ENCODE peak calls at places on chromosomes 7 and 10, in seven cellular contexts. H is hepatocyte, I is GM10248, R is mesothelial cell of epicardium, Z is ovary, W is mammary epithelial cell, X is colonic mucosa. L is an unnamed sample.
A peak's percentile ranks its signal among the peaks of the same experiment; 100 is the strongest.

GRCh38 chr10:5854178-5854570 is 35.5 kb downstream of the ANKRD16 start:
- DNase-seq in H (no peak), I (no peak), R (no peak), Z (no peak), W (no peak), X (no peak), L (no peak)

GRCh38 chr7:111159426-111159825 is 68.5 kb downstream of the LRRN3 start:
- DNase-seq in H (no peak), I (no peak), R (no peak), Z (no peak), W (peak; percentile 35), X (no peak), L (peak; percentile 36)

GRCh38 chr10:46327685-46328084 is 40.9 kb downstream of the ANTXRL start:
- DNase-seq in H (no peak), I (no peak), R (no peak), Z (no peak), W (no peak), X (no peak), L (no peak)

GRCh38 chr7:117296066-117296465 is 26.8 kb downstream of the WNT2 start:
- DNase-seq in H (no peak), I (no peak), R (no peak), Z (no peak), W (peak; percentile 42), X (no peak), L (no peak)

GRCh38 chr10:119211176-119211575 is 3.8 kb downstream of the GRK5 start:
- DNase-seq in H (no peak), I (no peak), R (no peak), Z (no peak), W (no peak), X (no peak), L (peak; percentile 32)

GRCh38 chr7:55569797-55570196 is 2.5 kb downstream of the VOPP1 start:
- DNase-seq in H (no peak), I (no peak), R (peak; percentile 28), Z (no peak), W (no peak), X (no peak), L (no peak)

GRCh38 chr10:61943699-61944444 is 42.4 kb downstream of the ARID5B start:
- DNase-seq in H (no peak), I (peak; percentile 27), R (no peak), Z (no peak), W (peak; percentile 59), X (no peak), L (peak; percentile 51)

GRCh38 chr10:124669141-124669823 is 74.9 kb downstream of the FAM53B start:
- DNase-seq in H (no peak), I (no peak), R (no peak), Z (no peak), W (no peak), X (no peak), L (no peak)

GRCh38 chr7:30596043-30596641 is 1.5 kb downstream of the GARS1 start:
- DNase-seq in H (peak; percentile 36), I (no peak), R (no peak), Z (no peak), W (peak; percentile 33), X (peak; percentile 51), L (peak; percentile 60)

GRCh38 chr10:71263376-71263775 is 51.0 kb downstream of the UNC5B start:
- DNase-seq in H (no peak), I (no peak), R (no peak), Z (no peak), W (no peak), X (no peak), L (no peak)

GRCh38 chr7:18889436-18889835 is 228.0 kb downstream of the TWIST1 start:
- DNase-seq in H (no peak), I (no peak), R (no peak), Z (no peak), W (no peak), X (no peak), L (peak; percentile 22)

GRCh38 chr7:98223351-98223897 is 12.2 kb downstream of the BHLHA15 start:
- DNase-seq in H (no peak), I (no peak), R (no peak), Z (no peak), W (no peak), X (no peak), L (no peak)
- TF ChIP-seq CTCF in H (no peak), I (no peak), R (no peak), Z (no peak), W (no peak), X (no peak), L (no peak)

GRCh38 chr10:11140963-11141362 is 123.3 kb downstream of the CELF2 start:
- DNase-seq in H (no peak), I (no peak), R (no peak), Z (no peak), W (no peak), X (no peak), L (no peak)
- TF ChIP-seq CTCF in H (no peak), I (no peak), R (no peak), Z (no peak), W (no peak), X (no peak), L (no peak)

GRCh38 chr10:96321822-96322221 is 17.6 kb downstream of the DNTT start:
- DNase-seq in H (no peak), I (no peak), R (no peak), Z (no peak), W (no peak), X (no peak), L (no peak)

GRCh38 chr10:96322275-96322674 is 18.0 kb downstream of the DNTT start:
- DNase-seq in H (no peak), I (no peak), R (no peak), Z (no peak), W (no peak), X (no peak), L (no peak)

GRCh38 chr10:96313348-96313747 is 9.1 kb downstream of the DNTT start:
- DNase-seq in H (no peak), I (no peak), R (no peak), Z (no peak), W (no peak), X (no peak), L (no peak)

GRCh38 chr10:96319754-96320514 is 15.7 kb downstream of the DNTT start:
- DNase-seq in H (no peak), I (no peak), R (no peak), Z (no peak), W (no peak), X (no peak), L (no peak)

DNA sequence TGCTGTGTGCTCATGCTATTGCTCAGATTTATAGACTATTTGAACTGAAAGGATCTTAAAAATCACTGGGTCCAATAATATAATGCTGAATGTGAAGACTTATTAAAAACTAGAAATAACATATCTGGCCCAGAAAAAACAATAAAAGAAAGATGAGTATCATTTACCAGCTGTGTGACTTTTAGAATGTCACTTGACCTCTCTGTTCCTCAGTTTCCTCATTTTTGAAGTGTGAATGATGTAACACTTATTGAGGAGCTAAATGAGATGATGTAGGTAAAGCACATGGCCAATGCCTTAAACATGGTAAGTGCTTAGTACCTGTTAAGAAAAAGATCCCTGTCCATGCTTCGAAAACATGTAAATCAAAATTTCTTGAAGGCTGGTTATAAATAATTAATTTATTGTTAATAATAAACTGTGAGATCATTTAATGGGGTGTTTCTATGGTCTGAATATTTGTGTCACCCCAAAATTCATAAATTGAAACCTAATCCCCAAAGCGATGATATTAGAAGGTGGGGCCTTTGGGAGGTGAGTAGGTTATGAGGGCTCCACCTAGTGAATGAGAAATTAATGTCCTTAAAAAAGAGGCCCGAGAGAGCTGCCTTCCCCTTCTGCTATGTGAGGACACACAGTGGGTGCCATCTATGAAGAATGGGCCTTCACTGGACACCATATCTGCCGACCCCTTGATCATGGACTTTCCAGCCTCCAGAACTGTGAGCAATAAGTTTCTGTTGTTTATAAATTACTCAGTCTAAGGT is 13.0 kb downstream of the DNTT start:
- DNase-seq in H (no peak), I (no peak), R (no peak), Z (no peak), W (no peak), X (no peak), L (no peak)
- TF ChIP-seq CTCF in H (no peak), I (no peak), R (no peak), Z (no peak), W (no peak), X (no peak), L (no peak)

DNA sequence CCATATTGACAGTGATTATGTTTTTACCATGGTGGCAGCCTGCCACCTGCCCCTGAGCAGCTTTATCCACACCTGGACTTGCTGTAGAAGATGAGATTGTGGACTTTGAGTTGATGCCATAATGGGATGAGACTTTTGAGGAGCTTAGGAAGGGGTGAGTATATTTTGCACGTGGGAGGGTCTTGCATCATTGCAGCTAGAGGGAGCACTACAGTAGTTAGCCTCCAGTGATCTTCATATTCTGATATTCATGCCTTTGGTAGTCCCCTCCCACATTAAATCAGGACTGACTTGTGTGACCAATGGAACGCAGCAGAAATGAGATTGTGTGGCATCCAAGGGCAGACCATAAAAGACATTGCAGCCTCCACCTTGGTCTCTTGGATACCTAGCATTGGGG is 18.2 kb upstream of the COL13A1 start:
- DNase-seq in H (no peak), I (no peak), R (no peak), Z (no peak), W (no peak), X (no peak), L (no peak)
- TF ChIP-seq CTCF in H (no peak), I (no peak), R (no peak), Z (no peak), W (no peak), X (no peak), L (no peak)

DNA sequence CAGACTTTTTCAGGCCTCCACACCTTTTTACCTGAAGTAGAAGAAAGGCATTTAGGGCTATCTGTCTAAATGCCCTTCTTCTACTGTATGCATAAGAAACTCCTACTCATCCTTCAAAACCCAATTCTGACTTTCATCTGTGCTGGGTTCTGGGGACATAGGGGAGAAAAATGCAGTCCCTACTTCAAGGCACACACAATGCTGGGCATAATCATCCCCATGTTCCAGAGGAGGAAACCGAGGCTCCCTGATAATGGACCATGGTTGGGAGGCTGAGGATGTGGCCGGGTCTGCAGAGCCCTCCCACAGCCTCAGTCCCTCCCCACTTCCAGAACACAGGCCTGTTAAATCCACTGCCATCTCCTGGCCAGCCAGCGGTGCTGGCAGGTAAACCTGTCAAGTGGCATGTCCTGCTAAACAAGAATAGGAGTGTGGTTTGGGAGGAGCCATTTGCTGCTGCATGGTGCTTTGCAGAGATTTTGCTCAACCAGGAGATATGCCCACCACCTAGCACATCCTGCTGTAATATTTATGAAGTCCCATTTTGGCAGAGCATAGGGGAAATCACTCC is 32.0 kb downstream of the GRID1 start:
- DNase-seq in H (peak; percentile 28), I (no peak), R (no peak), Z (no peak), W (no peak), X (no peak), L (no peak)
- TF ChIP-seq CTCF in H (peak; percentile 29), I (no peak), R (no peak), Z (no peak), W (no peak), X (no peak), L (no peak)

DNA sequence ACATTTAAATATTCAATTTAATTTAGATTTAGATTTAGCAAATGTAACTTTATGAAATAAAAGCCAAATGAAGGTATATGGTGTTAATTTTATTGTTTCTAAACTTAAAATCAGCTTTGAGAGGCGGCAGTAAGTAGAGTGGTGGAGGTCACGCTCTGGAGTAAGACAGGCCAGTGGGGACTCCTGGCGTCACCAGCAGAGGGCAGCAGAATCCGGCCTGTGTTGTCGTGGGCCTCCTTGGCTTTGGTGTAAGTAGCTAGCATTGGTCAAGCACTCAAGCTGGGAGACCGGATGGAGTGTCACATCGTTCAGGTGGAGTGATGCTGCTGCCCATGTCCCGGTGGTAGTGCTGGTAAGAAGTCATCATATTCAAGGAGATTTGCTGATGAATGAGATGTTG is 98.7 kb upstream of the DNAJB6 start:
- DNase-seq in H (no peak), I (no peak), R (no peak), Z (no peak), W (no peak), X (peak; percentile 24), L (peak; percentile 50)
- TF ChIP-seq CTCF in H (no peak), I (peak; percentile 4), R (no peak), Z (no peak), W (peak; percentile 33), X (no peak), L (peak; percentile 65)